ENCODE peak calls at places on chromosomes 5 and 9, in eight cellular contexts. Y, K, G, V, D, E, Q and U are unnamed samples.

GRCh38 chr9:127482662-127483061 is 31.4 kb downstream of the LRSAM1 start:
- DNase-seq in Y (no peak), K (no peak), G (no peak), V (no peak), D (no peak), E (no peak), Q (no peak), U (no peak)

GRCh38 chr9:88006511-88007290 is 32.4 kb upstream of the CDK20 start:
- DNase-seq in Y (no peak), K (no peak), G (no peak), V (no peak), D (no peak), E (no peak), Q (no peak), U (no peak)

GRCh38 chr5:17127743-17128231 is 89.6 kb upstream of the BASP1 start:
- DNase-seq in Y (no peak), K (no peak), G (peak; percentile 92), V (peak; percentile 88), D (no peak), E (no peak), Q (no peak), U (no peak)

GRCh38 chr5:89283758-89284493 is 400.9 kb upstream of the MEF2C start:
- DNase-seq in Y (no peak), K (no peak), G (no peak), V (no peak), D (peak; percentile 16), E (no peak), Q (no peak), U (no peak)

GRCh38 chr5:181114844-181115778 is 15.9 kb downstream of the OR2V1 start:
- DNase-seq in Y (no peak), K (no peak), G (peak; percentile 46), V (peak; percentile 45), D (no peak), E (no peak), Q (no peak), U (no peak)

GRCh38 chr5:96408841-96409458 is 24.1 kb downstream of the PCSK1 start:
- DNase-seq in Y (no peak), K (no peak), G (no peak), V (no peak), D (no peak), E (no peak), Q (no peak), U (no peak)

GRCh38 chr5:96795626-96796025 is 12.1 kb downstream of the ERAP1 start:
- DNase-seq in Y (no peak), K (no peak), G (no peak), V (no peak), D (no peak), E (no peak), Q (no peak), U (no peak)

GRCh38 chr5:151555760-151556576 is 35.2 kb downstream of the FAT2 start:
- DNase-seq in Y (no peak), K (no peak), G (no peak), V (no peak), D (peak; percentile 22), E (no peak), Q (no peak), U (no peak)

GRCh38 chr5:34586117-34586885 is 69.8 kb upstream of the RAI14 start:
- DNase-seq in Y (no peak), K (no peak), G (peak; percentile 97), V (peak; percentile 71), D (peak; percentile 28), E (no peak), Q (no peak), U (no peak)

DNA sequence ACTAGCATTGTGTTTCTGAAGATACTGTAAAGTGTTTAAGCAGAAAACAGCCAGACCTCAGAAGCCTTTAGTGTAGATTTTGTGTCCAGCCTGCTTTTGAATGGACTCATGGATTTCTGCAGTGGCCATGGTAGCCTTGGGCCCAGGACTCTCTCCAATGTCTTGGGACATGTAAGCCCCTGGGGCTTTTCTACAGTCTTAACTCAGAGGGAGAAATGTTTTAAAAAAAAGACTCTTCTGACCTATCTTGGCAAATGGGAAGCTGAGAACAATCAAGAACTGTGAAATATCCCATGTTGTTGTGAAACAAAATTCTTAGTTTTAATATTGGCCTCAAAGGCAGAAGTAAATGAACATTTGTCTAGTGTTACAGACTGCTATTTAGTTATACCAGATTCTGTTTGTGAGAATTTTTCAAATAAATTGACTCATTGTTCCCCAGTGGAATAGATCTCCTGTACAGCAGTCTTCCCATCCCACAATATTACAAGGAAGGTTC is 112.5 kb upstream of the DMAC1 start:
- DNase-seq in Y (no peak), K (no peak), G (no peak), V (no peak), D (no peak), E (no peak), Q (no peak), U (no peak)
- H3K9me3 ChIP-seq in Y (no peaks in the 10 kb centered on the region), K (no peaks in the 10 kb centered on the region), G (peaks cover 1% of the 10 kb centered on the region), V (no peaks in the 10 kb centered on the region), D (no peaks in the 10 kb centered on the region), E (no peaks in the 10 kb centered on the region), Q (no peaks in the 10 kb centered on the region), U (no peaks in the 10 kb centered on the region)

GRCh38 chr9:16869961-16870605 is 387 bp downstream of the BNC2 start:
- DNase-seq in Y (no peak), K (peak; percentile 13), G (peak; percentile 9), V (no peak), D (no peak), E (no peak), Q (peak; percentile 56), U (no peak)

GRCh38 chr9:16869140-16869903 is 1.1 kb downstream of the BNC2 start:
- DNase-seq in Y (peak; percentile 34), K (no peak), G (peak; percentile 50), V (peak; percentile 64), D (no peak), E (no peak), Q (no peak), U (no peak)

GRCh38 chr9:16871358-16872151 is 1.1 kb upstream of the BNC2 start:
- DNase-seq in Y (peak; percentile 50), K (peak; percentile 32), G (peak; percentile 88), V (peak; percentile 94), D (no peak), E (no peak), Q (peak; percentile 62), U (peak; percentile 26)

GRCh38 chr9:16868706-16869105 is 1.8 kb downstream of the BNC2 start:
- DNase-seq in Y (no peak), K (no peak), G (peak; percentile 28), V (peak; percentile 60), D (no peak), E (no peak), Q (no peak), U (no peak)

GRCh38 chr9:16870606-16871357 is at the start of gene BNC2:
- DNase-seq in Y (peak; percentile 36), K (peak; percentile 53), G (peak; percentile 60), V (peak; percentile 71), D (no peak), E (no peak), Q (peak; percentile 66), U (no peak)
- TF ChIP-seq CTCF in Y (no peak), K (no peak), G (peak; percentile 22), V (no peak), D (no peak), E (no peak), Q (no peak), U (no peak)

DNA sequence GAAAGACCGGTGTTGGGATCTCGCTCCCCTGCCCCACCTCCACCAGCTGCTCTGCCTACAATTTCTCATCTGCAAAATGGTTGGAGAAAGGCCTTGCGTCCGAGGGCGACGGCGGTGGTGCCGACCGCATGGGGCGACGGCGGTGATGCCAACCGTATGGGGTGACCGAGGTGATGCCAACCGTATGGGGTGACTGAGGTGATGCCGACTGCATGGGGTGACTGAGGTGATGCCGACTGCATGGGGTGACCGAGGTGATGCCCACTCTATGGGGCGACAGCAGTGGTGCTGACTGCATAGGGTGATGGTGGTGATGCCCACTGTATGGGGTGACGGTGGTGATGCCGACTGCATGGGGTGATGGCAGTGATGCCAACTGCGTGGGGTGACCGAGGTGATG is 171.0 kb downstream of the OLFM1 start:
- DNase-seq in Y (no peak), K (no peak), G (no peak), V (no peak), D (no peak), E (no peak), Q (no peak), U (no peak)
- H3K9me3 ChIP-seq in Y (no peaks in the 10 kb centered on the region), K (no peaks in the 10 kb centered on the region), G (peaks cover 38% of the 10 kb centered on the region), V (no peaks in the 10 kb centered on the region), D (no peaks in the 10 kb centered on the region), E (no peaks in the 10 kb centered on the region), Q (no peaks in the 10 kb centered on the region), U (no peaks in the 10 kb centered on the region)

GRCh38 chr5:55692509-55692908 is 19.6 kb downstream of the SLC38A9 start:
- DNase-seq in Y (no peak), K (no peak), G (no peak), V (no peak), D (no peak), E (no peak), Q (no peak), U (no peak)

GRCh38 chr5:55692106-55692417 is 20.1 kb downstream of the SLC38A9 start:
- DNase-seq in Y (no peak), K (no peak), G (no peak), V (no peak), D (no peak), E (no peak), Q (no peak), U (no peak)

GRCh38 chr5:55694152-55694830 is 17.8 kb downstream of the SLC38A9 start:
- DNase-seq in Y (no peak), K (no peak), G (peak; percentile 43), V (peak; percentile 35), D (no peak), E (no peak), Q (no peak), U (no peak)

DNA sequence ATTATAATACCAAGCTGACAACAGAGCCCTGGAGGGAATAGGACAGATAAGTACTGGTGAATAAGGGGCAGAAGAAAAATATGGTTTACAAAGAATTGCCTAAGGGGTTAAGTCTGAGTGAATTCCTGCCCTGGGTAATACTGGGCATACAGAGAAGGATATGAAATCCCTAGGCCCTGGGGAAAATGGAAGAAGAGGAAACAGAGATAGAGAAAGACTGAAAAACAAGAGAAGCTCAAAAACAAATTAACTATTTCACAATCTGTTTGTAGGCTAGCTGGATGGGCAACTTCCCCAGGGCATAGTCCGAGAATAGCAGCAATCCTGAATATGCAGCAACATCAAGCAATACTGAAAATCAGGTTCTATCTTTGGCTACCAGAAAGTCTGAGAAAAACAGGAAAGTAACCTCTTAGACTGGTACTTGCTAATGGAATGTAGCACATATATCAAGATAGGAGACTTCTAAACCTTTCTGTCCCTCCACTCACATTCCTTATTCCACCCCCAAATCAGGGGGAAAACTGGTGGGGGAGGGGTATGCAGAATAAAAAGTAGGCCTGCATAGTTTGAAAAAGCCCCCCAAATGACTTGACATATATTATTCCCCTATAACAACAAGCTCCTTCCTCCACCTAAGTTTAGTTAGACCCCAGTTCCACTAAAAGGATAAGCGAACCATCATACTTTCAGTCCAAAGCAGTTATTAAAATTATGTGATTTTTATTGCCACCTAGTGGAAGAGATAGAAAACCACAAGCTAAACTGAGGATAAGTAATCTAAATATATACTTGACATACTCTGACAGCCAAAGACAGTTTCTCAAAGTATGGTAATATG is 20.6 kb downstream of the SLC38A9 start:
- DNase-seq in Y (no peak), K (no peak), G (peak; percentile 59), V (peak; percentile 78), D (peak; percentile 18), E (no peak), Q (no peak), U (no peak)
- TF ChIP-seq CTCF in Y (peak; percentile 83), K (peak; percentile 10), G (peak; percentile 69), V (peak; percentile 50), D (no peak), E (peak; percentile 58), Q (peak; percentile 72), U (peak; percentile 70)